ENCODE peak calls at places on chromosomes 4 and X, in nine cellular contexts. Z, I, O, R, H, G, B, X and J are unnamed samples.

GRCh38 chr4:184762100-184762499 is 28.2 kb upstream of the CENPU start:
- DNase-seq in R (no peak), X (no peak), I (no peak), G (no peak), B (no peak), Z (no peak), O (no peak), H (no peak), J (no peak)

GRCh38 chrX:153649178-153649914 is 2.3 kb downstream of the DUSP9 start:
- DNase-seq in B (peak; percentile 28), R (no peak), Z (no peak), G (no peak), X (no peak), H (peak; percentile 9), O (no peak), I (no peak), J (no peak)

GRCh38 chr4:8392591-8393190 is 47.8 kb downstream of the ACOX3 start:
- DNase-seq in H (no peak), O (no peak), R (no peak), B (no peak), X (no peak), Z (no peak), G (no peak), I (no peak), J (no peak)

GRCh38 chrX:149940015-149940716 is 1.9 kb upstream of the EOLA2 start:
- DNase-seq in X (peak; percentile 75), Z (peak; percentile 79), I (peak; percentile 92), G (peak; percentile 86), B (peak; percentile 91), O (peak; percentile 89), R (peak; percentile 89), H (peak; percentile 98), J (peak; percentile 94)

GRCh38 chrX:110156167-110156754 is 153.3 kb downstream of the TMEM164 start:
- DNase-seq in R (no peak), I (no peak), H (no peak), Z (no peak), G (no peak), O (no peak), B (no peak), X (no peak), J (no peak)

GRCh38 chr4:186844059-186844681 is 120.5 kb upstream of the FAT1 start:
- DNase-seq in G (no peak), O (no peak), I (no peak), X (no peak), R (no peak), B (peak; percentile 14), H (peak; percentile 24), Z (no peak), J (no peak)

GRCh38 chr4:110853242-110853641 is 230.4 kb upstream of the PITX2 start:
- DNase-seq in H (no peak), X (no peak), G (no peak), O (no peak), Z (no peak), B (no peak), R (no peak), I (no peak), J (no peak)

GRCh38 chr4:98969813-98970212 is 25.7 kb upstream of the METAP1 start:
- DNase-seq in R (no peak), G (no peak), B (no peak), O (no peak), Z (no peak), X (no peak), H (no peak), I (no peak), J (no peak)

GRCh38 chr4:168615294-168615693 is 118.4 kb downstream of the PALLD start:
- DNase-seq in I (no peak), H (no peak), B (no peak), X (no peak), R (no peak), G (no peak), O (no peak), Z (no peak), J (no peak)

GRCh38 chr4:8285976-8286718 is 16.6 kb downstream of the HTRA3 start:
- DNase-seq in G (no peak), H (no peak), O (no peak), Z (no peak), R (no peak), X (no peak), I (no peak), B (peak; percentile 74), J (no peak)

GRCh38 chrX:46582325-46582724 is 8.8 kb downstream of the CHST7 start:
- DNase-seq in R (no peak), Z (no peak), G (no peak), O (no peak), I (no peak), B (no peak), H (no peak), X (no peak), J (no peak)

GRCh38 chr4:123568936-123569335 is 172.3 kb downstream of the SPRY1 start:
- DNase-seq in Z (no peak), X (no peak), G (no peak), R (no peak), B (no peak), H (no peak), O (no peak), I (no peak), J (no peak)

GRCh38 chr4:8912089-8912455 is 40.4 kb upstream of the HMX1 start:
- DNase-seq in G (no peak), O (no peak), B (no peak), R (no peak), I (no peak), H (no peak), Z (no peak), X (no peak), J (no peak)

GRCh38 chr4:19958849-19959248 is 292.9 kb upstream of the SLIT2 start:
- DNase-seq in R (no peak), O (no peak), G (no peak), H (no peak), X (no peak), B (no peak), I (no peak), Z (no peak), J (no peak)

GRCh38 chr4:5992171-5993062 is 25.8 kb downstream of the C4orf50 start:
- DNase-seq in O (no peak), Z (no peak), R (no peak), X (no peak), G (no peak), I (no peak), B (no peak), H (no peak), J (no peak)

GRCh38 chrX:132615396-132616131 is 126.7 kb upstream of the MBNL3 start:
- DNase-seq in O (peak; percentile 0), H (peak; percentile 76), B (no peak), X (peak; percentile 13), R (no peak), I (no peak), Z (peak; percentile 2), G (peak; percentile 0), J (no peak)

GRCh38 chr4:101418055-101418454 is 70.7 kb upstream of the PPP3CA start:
- DNase-seq in I (no peak), Z (no peak), R (no peak), G (no peak), O (no peak), H (no peak), X (no peak), B (no peak), J (peak; percentile 1)

GRCh38 chr4:17981063-17981462 is 40.5 kb downstream of the LCORL start:
- DNase-seq in H (no peak), I (no peak), X (no peak), Z (no peak), B (no peak), G (no peak), R (no peak), O (no peak), J (no peak)

GRCh38 chrX:123088331-123088730 is 95.7 kb upstream of the GRIA3 start:
- DNase-seq in I (no peak), H (no peak), X (no peak), Z (no peak), G (no peak), R (no peak), O (no peak), B (no peak), J (no peak)

GRCh38 chr4:164930647-164931046 is 46.8 kb downstream of the TRIM61 start:
- DNase-seq in O (no peak), I (no peak), G (no peak), H (no peak), X (no peak), R (no peak), Z (no peak), B (no peak), J (no peak)

GRCh38 chrX:151789179-151789800 is 54.7 kb downstream of the CNGA2 start:
- DNase-seq in O (no peak), H (peak; percentile 34), X (no peak), Z (no peak), I (no peak), R (no peak), B (peak; percentile 24), G (no peak), J (no peak)

GRCh38 chr4:87901426-87901825 is 68.7 kb downstream of the MEPE start:
- DNase-seq in B (no peak), H (no peak), Z (no peak), O (no peak), G (no peak), X (no peak), R (no peak), I (no peak), J (no peak)

GRCh38 chr4:7822858-7823257 is 116.8 kb downstream of the AFAP1 start:
- DNase-seq in B (no peak), R (no peak), X (no peak), O (no peak), Z (no peak), H (no peak), I (no peak), G (no peak), J (no peak)

GRCh38 chr4:100087743-100088142 is 102.5 kb downstream of the DDIT4L start:
- DNase-seq in H (no peak), I (no peak), G (no peak), B (no peak), O (no peak), Z (no peak), R (no peak), X (no peak), J (no peak)

GRCh38 chrX:131841496-131842410 is 181.3 kb upstream of the STK26 start:
- DNase-seq in Z (peak; percentile 2), H (peak; percentile 22), O (peak; percentile 0), G (no peak), R (no peak), B (no peak), I (no peak), X (no peak), J (peak; percentile 3)

GRCh38 chrX:63434206-63434605 is 83.1 kb upstream of the SPIN4 start:
- DNase-seq in I (no peak), O (no peak), H (no peak), B (no peak), G (no peak), X (no peak), R (no peak), Z (no peak), J (no peak)

GRCh38 chrX:34956915-34957314 is 14.3 kb downstream of the FAM47B start:
- DNase-seq in H (no peak), Z (no peak), B (no peak), G (no peak), O (no peak), X (no peak), R (no peak), I (no peak), J (no peak)

GRCh38 chr4:6955261-6955911 is 45.8 kb downstream of the TBC1D14 start:
- DNase-seq in R (no peak), G (no peak), X (no peak), O (no peak), Z (no peak), H (no peak), B (no peak), I (no peak), J (no peak)

GRCh38 chr4:56211202-56211601 is 176.1 kb downstream of the AASDH start:
- DNase-seq in X (no peak), R (no peak), Z (no peak), H (no peak), G (no peak), O (no peak), I (no peak), B (no peak), J (no peak)

GRCh38 chr4:76301068-76301774 is 5.3 kb upstream of the STBD1 start:
- DNase-seq in G (no peak), B (no peak), X (no peak), R (no peak), O (no peak), Z (no peak), H (no peak), I (no peak), J (no peak)

GRCh38 chr4:167717495-167717894 is 374.8 kb upstream of the ANXA10 start:
- DNase-seq in O (no peak), Z (no peak), H (no peak), R (no peak), I (no peak), X (no peak), B (no peak), G (no peak), J (no peak)